ENCODE peak calls at places on chromosome 4, in ten cellular contexts. I, C, X, J, A, Q, T, L, Y and P are unnamed samples.

GRCh38 chr4:1695913-1696312 is 11.8 kb upstream of the FAM53A start:
- DNase-seq in X (no peak), J (no peak), C (no peak), Y (no peak), A (no peak), L (no peak), Q (no peak), I (no peak), T (no peak), P (no peak)

GRCh38 chr4:109319156-109319555 is 16.7 kb upstream of the COL25A1 start:
- DNase-seq in C (no peak), Q (no peak), T (no peak), A (no peak), L (no peak), Y (no peak), X (peak; percentile 64), J (no peak), I (no peak), P (no peak)

GRCh38 chr4:139776235-139776634 is 110.6 kb downstream of the MGST2 start:
- DNase-seq in I (no peak), T (no peak), J (no peak), L (no peak), Q (no peak), Y (no peak), X (no peak), C (no peak), A (no peak), P (no peak)

GRCh38 chr4:48799157-48799556 is 19.1 kb upstream of the FRYL start:
- DNase-seq in Y (no peak), C (no peak), L (no peak), X (no peak), A (no peak), Q (no peak), T (no peak), J (no peak), I (no peak), P (no peak)

GRCh38 chr4:108466936-108467902 is 153.2 kb upstream of the RPL34 start:
- DNase-seq in Q (no peak), I (peak; percentile 10), T (no peak), Y (peak; percentile 21), J (no peak), A (peak; percentile 81), X (no peak), C (no peak), L (no peak), P (no peak)

GRCh38 chr4:85498068-85498733 is 23.3 kb downstream of the ARHGAP24 start:
- DNase-seq in Q (no peak), Y (no peak), L (peak; percentile 79), J (peak; percentile 62), C (no peak), A (peak; percentile 44), I (no peak), T (peak; percentile 82), X (peak; percentile 77), P (peak; percentile 70)

GRCh38 chr4:86300516-86300915 is 59.3 kb downstream of the MAPK10 start:
- DNase-seq in X (no peak), J (no peak), C (no peak), A (no peak), Q (no peak), Y (no peak), L (no peak), I (no peak), T (no peak), P (no peak)

GRCh38 chr4:136651932-136652331 is 880.4 kb downstream of the PCDH18 start:
- DNase-seq in Q (no peak), J (no peak), Y (no peak), L (no peak), C (no peak), I (no peak), X (no peak), T (no peak), A (no peak), P (no peak)

GRCh38 chr4:156981262-156981661 is 9.7 kb upstream of the PDGFC start:
- DNase-seq in Q (no peak), Y (no peak), T (no peak), C (no peak), I (no peak), X (no peak), A (no peak), L (no peak), J (no peak), P (no peak)

GRCh38 chr4:7872264-7872771 is 67.3 kb downstream of the AFAP1 start:
- DNase-seq in J (peak; percentile 89), C (no peak), X (no peak), Q (no peak), Y (no peak), I (no peak), A (peak; percentile 87), L (peak; percentile 82), T (no peak), P (peak; percentile 78)

GRCh38 chr4:139607302-139608060 is 51.5 kb upstream of the SETD7 start:
- DNase-seq in T (no peak), J (no peak), C (no peak), A (no peak), Y (no peak), X (no peak), L (no peak), Q (no peak), I (no peak), P (no peak)

GRCh38 chr4:34365891-34366290 is 1878.4 kb downstream of the ARAP2 start:
- DNase-seq in I (no peak), L (no peak), Q (no peak), A (no peak), C (no peak), T (no peak), Y (no peak), X (no peak), J (no peak), P (no peak)

GRCh38 chr4:183960912-183961569 is 55.9 kb downstream of the STOX2 start:
- DNase-seq in J (no peak), Y (no peak), T (no peak), I (no peak), Q (no peak), A (no peak), X (no peak), C (no peak), L (no peak), P (peak; percentile 38)

GRCh38 chr4:163330828-163331628 is 1.4 kb downstream of the NPY1R start:
- DNase-seq in X (no peak), I (no peak), T (no peak), L (no peak), A (no peak), Y (no peak), Q (no peak), J (no peak), C (no peak), P (no peak)
- H3K4me3 ChIP-seq in X (no peak overlapping the region), I (no peak overlapping the region), T (peak overlapping the region; percentile 52), L (no peak overlapping the region), A (no peak overlapping the region), Y (no peak overlapping the region), Q (peak overlapping the region; percentile 86), J (peak overlapping the region; percentile 72), C (peak overlapping the region; percentile 50), P (peak overlapping the region; percentile 60)

DNA sequence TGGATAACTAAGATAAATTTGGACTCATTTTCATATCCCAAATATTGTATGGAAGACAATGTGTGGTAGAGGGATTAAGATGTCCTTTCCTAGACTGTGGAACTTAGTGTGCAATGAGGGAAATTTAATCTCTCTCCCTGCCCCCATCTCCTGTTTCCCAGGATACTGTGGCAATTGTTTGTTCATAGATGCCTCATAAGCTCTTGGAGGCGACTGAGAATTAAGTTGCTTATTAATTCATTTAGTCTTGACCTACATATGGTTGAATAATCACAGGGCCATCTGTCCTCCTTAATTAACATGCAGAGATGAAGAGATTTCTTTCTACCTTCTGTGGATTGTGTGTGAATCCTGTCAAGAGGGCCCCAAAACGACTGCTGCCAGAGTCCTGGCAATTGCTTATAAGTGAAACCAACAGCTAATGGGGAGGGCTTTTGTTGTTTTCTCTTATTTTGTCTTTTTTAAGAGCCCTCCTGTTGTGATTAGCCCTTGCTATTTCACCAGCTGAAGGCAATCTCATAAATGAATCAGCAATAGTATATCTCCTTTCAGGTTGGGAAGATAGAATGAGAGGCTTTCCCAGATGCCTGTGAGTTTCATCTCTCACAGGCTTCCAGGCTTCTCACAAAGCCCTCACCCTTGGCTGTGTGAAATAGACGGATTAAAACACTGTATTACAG is 58.7 kb downstream of the PGRMC2 start:
- DNase-seq in X (no peak), Y (no peak), I (no peak), J (no peak), L (no peak), Q (no peak), T (no peak), C (no peak), A (no peak), P (no peak)
- H3K27ac ChIP-seq in X (no peak overlapping the region), Y (no peak overlapping the region), I (no peak overlapping the region), J (no peak overlapping the region), L (peak overlapping the region; percentile 48), Q (no peak overlapping the region), T (no peak overlapping the region), C (no peak overlapping the region), A (no peak overlapping the region), P (no peak overlapping the region)

DNA sequence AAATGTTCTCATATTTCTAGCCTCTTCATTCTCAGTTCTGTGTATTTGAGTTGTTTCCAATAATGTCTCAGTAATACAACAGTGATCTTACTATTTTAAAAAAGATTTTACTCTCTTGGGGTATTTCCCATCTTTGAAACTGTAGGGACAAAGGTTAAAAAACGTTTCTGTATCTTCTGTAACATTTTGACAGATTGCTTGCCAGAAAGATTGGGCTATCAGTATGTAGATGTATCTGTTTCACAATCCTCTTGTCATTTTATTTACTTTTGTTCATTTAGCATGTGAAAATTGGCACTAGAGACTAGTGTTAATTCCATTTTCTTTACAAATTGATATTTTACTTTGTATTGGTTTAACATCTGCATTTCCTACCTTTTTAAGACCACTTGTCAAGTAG is 6.2 kb upstream of the CXCL9 start:
- DNase-seq in T (no peak), J (no peak), L (no peak), Q (no peak), X (no peak), A (no peak), Y (no peak), I (no peak), C (no peak), P (no peak)
- H3K4me3 ChIP-seq in T (no peak overlapping the region), J (no peak overlapping the region), L (no peak overlapping the region), Q (no peak overlapping the region), X (no peak overlapping the region), A (no peak overlapping the region), Y (no peak overlapping the region), I (no peak overlapping the region), C (no peak overlapping the region), P (no peak overlapping the region)

DNA sequence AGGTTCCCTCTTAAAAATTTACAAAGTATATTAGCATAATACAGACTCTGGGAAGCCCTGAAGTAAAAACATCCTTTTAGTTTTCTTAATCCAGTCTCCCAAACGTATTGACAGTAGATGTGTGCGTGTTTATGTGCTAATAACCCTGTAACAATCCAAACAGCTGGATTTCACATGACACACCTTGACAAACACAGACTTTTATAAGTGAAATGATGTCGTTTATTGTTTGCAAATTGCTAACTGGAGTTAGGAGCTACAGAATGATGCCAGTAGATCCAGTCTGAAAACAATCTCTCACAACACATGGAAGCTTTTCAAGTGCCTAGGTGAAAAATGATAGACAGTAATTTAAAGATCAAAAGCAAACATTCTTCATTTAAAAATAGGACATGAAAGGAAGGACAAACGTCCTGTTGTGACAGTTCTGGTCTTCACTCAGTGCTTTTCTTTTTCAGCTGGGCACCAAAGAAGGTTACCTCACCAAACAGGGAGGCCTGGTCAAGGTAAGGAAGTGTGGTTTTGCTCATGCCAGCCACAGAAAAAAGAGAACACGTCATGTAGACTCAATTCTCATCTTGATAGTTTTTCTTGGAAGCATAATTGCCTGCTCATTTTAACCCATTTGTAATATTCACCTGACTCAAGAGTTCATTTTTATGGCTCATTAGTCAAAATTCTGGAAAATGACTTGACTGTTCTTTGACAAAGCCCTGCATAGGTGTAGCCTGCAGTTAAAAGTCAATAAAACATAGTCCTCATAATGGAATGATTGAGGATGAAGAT is 32.9 kb downstream of the LAMTOR3 start:
- DNase-seq in I (no peak), T (no peak), X (no peak), A (no peak), Q (no peak), L (no peak), J (no peak), C (no peak), Y (no peak), P (no peak)
- H3K27ac ChIP-seq in I (no peak overlapping the region), T (no peak overlapping the region), X (no peak overlapping the region), A (no peak overlapping the region), Q (no peak overlapping the region), L (no peak overlapping the region), J (no peak overlapping the region), C (no peak overlapping the region), Y (peak overlapping the region; percentile 15), P (no peak overlapping the region)